ENCODE peak calls at places on chromosome 7, in ten cellular contexts. F, B, L, N, T, A, O, G, X and S are unnamed samples.

GRCh38 chr7:25171071-25171470 is 46.0 kb upstream of the CYCS start:
- DNase-seq in N (no peak), G (no peak), O (no peak), L (no peak), X (no peak), A (no peak), F (no peak), B (no peak), T (no peak), S (no peak)

GRCh38 chr7:105388373-105389089 is at the start of gene SRPK2:
- DNase-seq in B (peak; percentile 53), A (peak; percentile 71), O (peak; percentile 90), X (peak; percentile 22), G (no peak), F (peak; percentile 79), L (peak; percentile 47), T (peak; percentile 53), N (peak; percentile 72), S (peak; percentile 52)

GRCh38 chr7:157004050-157004838 is 6.2 kb downstream of the MNX1 start:
- DNase-seq in T (no peak), X (no peak), O (no peak), F (no peak), G (no peak), A (no peak), B (no peak), N (peak; percentile 42), L (no peak), S (no peak)

GRCh38 chr7:80432166-80432565 is 79.7 kb downstream of the GNAT3 start:
- DNase-seq in T (no peak), O (no peak), L (no peak), F (no peak), X (no peak), N (no peak), A (no peak), B (no peak), G (no peak), S (no peak)

GRCh38 chr7:1111156-1111555 is 23.2 kb downstream of the GPER1 start:
- DNase-seq in N (no peak), O (no peak), F (no peak), A (no peak), T (no peak), B (no peak), X (no peak), G (no peak), L (no peak), S (no peak)

GRCh38 chr7:157774495-157774894 is 437.7 kb downstream of the DNAJB6 start:
- DNase-seq in B (no peak), T (no peak), N (no peak), F (no peak), X (no peak), O (peak; percentile 20), L (no peak), A (no peak), G (no peak), S (no peak)

GRCh38 chr7:73699370-73700069 is 16.1 kb downstream of the BUD23 start:
- DNase-seq in N (no peak), O (no peak), B (no peak), X (no peak), A (no peak), F (no peak), T (no peak), G (no peak), L (no peak), S (no peak)

GRCh38 chr7:2860627-2861133 is 16.6 kb upstream of the GNA12 start:
- DNase-seq in X (peak; percentile 15), T (no peak), G (no peak), B (no peak), N (peak; percentile 33), O (no peak), L (no peak), F (no peak), A (no peak), S (no peak)

GRCh38 chr7:142231716-142232115 is 26.1 kb downstream of the PRSS58 start:
- DNase-seq in G (no peak), L (no peak), A (no peak), N (no peak), T (peak; percentile 36), X (no peak), O (no peak), B (no peak), F (no peak), S (no peak)

GRCh38 chr7:29976673-29977072 is 12.9 kb downstream of the SCRN1 start:
- DNase-seq in X (no peak), G (no peak), A (no peak), T (peak; percentile 21), L (no peak), N (peak; percentile 64), F (no peak), O (peak; percentile 52), B (no peak), S (no peak)

GRCh38 chr7:17304926-17305325 is 6.5 kb downstream of the AHR start:
- DNase-seq in O (no peak), B (no peak), F (no peak), L (no peak), X (no peak), G (peak; percentile 69), T (peak; percentile 97), N (peak; percentile 94), A (no peak), S (no peak)

GRCh38 chr7:745431-745980 is 18.4 kb upstream of the PRKAR1B start:
- DNase-seq in N (no peak), L (no peak), G (no peak), T (no peak), A (no peak), X (no peak), F (no peak), B (no peak), O (peak; percentile 9), S (no peak)

GRCh38 chr7:73610105-73610504 is 14.2 kb downstream of the MLXIPL start:
- DNase-seq in L (no peak), T (no peak), B (no peak), F (no peak), O (no peak), A (no peak), G (no peak), N (no peak), X (no peak), S (no peak)

GRCh38 chr7:121541457-121541856 is 145.3 kb upstream of the FAM3C start:
- DNase-seq in B (no peak), A (no peak), L (no peak), T (no peak), O (no peak), F (no peak), G (no peak), X (no peak), N (no peak), S (no peak)

GRCh38 chr7:46754135-46754730 is 827.7 kb downstream of the TNS3 start:
- DNase-seq in N (peak; percentile 90), O (no peak), T (peak; percentile 72), L (no peak), A (no peak), F (no peak), G (no peak), B (no peak), X (no peak), S (no peak)

GRCh38 chr7:50268990-50269389 is 35.5 kb upstream of the IKZF1 start:
- DNase-seq in G (no peak), B (no peak), O (no peak), X (no peak), N (no peak), T (no peak), A (no peak), L (no peak), F (no peak), S (no peak)

GRCh38 chr7:151317936-151318335 is 23.7 kb upstream of the NUB1 start:
- DNase-seq in A (no peak), L (no peak), O (no peak), N (no peak), F (no peak), T (no peak), G (no peak), X (no peak), B (no peak), S (no peak)

GRCh38 chr7:41224063-41224763 is 478.7 kb downstream of the INHBA start:
- DNase-seq in G (no peak), L (no peak), B (no peak), A (no peak), F (no peak), T (peak; percentile 41), O (no peak), X (no peak), N (peak; percentile 15), S (no peak)

GRCh38 chr7:24504871-24505270 is 68.4 kb upstream of the PALS2 start:
- DNase-seq in G (no peak), F (no peak), T (no peak), X (no peak), B (no peak), N (no peak), L (no peak), O (no peak), A (no peak), S (no peak)